ENCODE peak calls at places on chromosomes 5 and 9, in five cellular contexts. L is A549, S is HepG2, U is K562, H is GM12878. W is an unnamed sample.

GRCh38 chr5:122375801-122376200 is 63.8 kb downstream of the SNCAIP start:
- DNase-seq in U (no peak), L (no peak), S (no peak), H (no peak), W (no peak)

GRCh38 chr9:34524349-34524748 is 1.6 kb upstream of the ENHO start:
- DNase-seq in H (no peak), L (no peak), U (no peak), S (no peak), W (no peak)

GRCh38 chr5:143074414-143074996 is 304.3 kb downstream of the ARHGAP26 start:
- DNase-seq in H (no peak), U (no peak), L (no peak), S (no peak), W (no peak)

GRCh38 chr9:108776920-108777650 is 78.7 kb downstream of the ACTL7B start:
- DNase-seq in S (peak; percentile 81), U (peak; percentile 16), L (no peak), H (no peak), W (no peak)

GRCh38 chr5:112862085-112862484 is 998 bp downstream of the SRP19 start:
- DNase-seq in S (peak; percentile 20), U (no peak), H (no peak), L (no peak), W (no peak)

GRCh38 chr9:96423322-96423984 is 5.3 kb upstream of the ZNF367 start:
- DNase-seq in H (no peak), U (peak; percentile 64), L (no peak), S (no peak), W (no peak)

GRCh38 chr9:133248722-133249295 is 26.2 kb downstream of the ABO start:
- DNase-seq in U (no peak), L (no peak), S (no peak), H (no peak), W (no peak)

GRCh38 chr5:66757219-66757833 is 161.1 kb downstream of the MAST4 start:
- DNase-seq in H (no peak), L (peak; percentile 7), U (peak; percentile 39), S (peak; percentile 20), W (peak; percentile 11)

GRCh38 chr9:136604823-136605525 is 57.7 kb upstream of the EGFL7 start:
- DNase-seq in S (no peak), L (no peak), H (no peak), U (no peak), W (no peak)

GRCh38 chr5:171705830-171706229 is 79.8 kb upstream of the SMIM23 start:
- DNase-seq in S (no peak), H (no peak), L (no peak), U (no peak), W (no peak)

GRCh38 chr9:91786132-91786896 is 163.7 kb downstream of the ROR2 start:
- DNase-seq in U (peak; percentile 85), L (no peak), H (no peak), S (no peak), W (no peak)

GRCh38 chr5:17315710-17316221 is 98.3 kb downstream of the BASP1 start:
- DNase-seq in L (no peak), S (no peak), U (peak; percentile 3), H (no peak), W (no peak)

GRCh38 chr5:77356740-77357139 is 135.4 kb downstream of the WDR41 start:
- DNase-seq in L (no peak), S (no peak), H (peak; percentile 84), U (no peak), W (no peak)

GRCh38 chr9:135328485-135329417 is 150.8 kb upstream of the PPP1R26 start:
- DNase-seq in U (no peak), L (no peak), S (no peak), H (no peak), W (peak; percentile 5)

GRCh38 chr5:113102121-113102531 is 125.5 kb downstream of the DCP2 start:
- DNase-seq in H (no peak), L (no peak), U (no peak), S (no peak), W (no peak)

GRCh38 chr5:176948458-176948857 is 49.3 kb upstream of the HK3 start:
- DNase-seq in H (no peak), S (no peak), U (no peak), L (no peak), W (no peak)

GRCh38 chr5:108681079-108681921 is 66.4 kb upstream of the FER start:
- DNase-seq in S (peak; percentile 50), H (peak; percentile 67), U (peak; percentile 81), L (peak; percentile 43), W (no peak)

GRCh38 chr5:137696481-137696880 is 39.4 kb downstream of the KLHL3 start:
- DNase-seq in U (no peak), L (no peak), S (no peak), H (no peak), W (no peak)

GRCh38 chr5:136886623-136887022 is 521.3 kb upstream of the TRPC7 start:
- DNase-seq in L (no peak), S (no peak), U (no peak), H (no peak), W (no peak)

GRCh38 chr5:179623906-179624741 is 653 bp upstream of the HNRNPH1 start:
- DNase-seq in S (peak; percentile 45), L (no peak), H (no peak), U (peak; percentile 74), W (peak; percentile 29)

GRCh38 chr9:134995792-134996120 is 78.0 kb upstream of the FCN1 start:
- DNase-seq in L (no peak), U (no peak), S (no peak), H (no peak), W (no peak)

GRCh38 chr5:119389288-119390065 is 33.7 kb downstream of the TNFAIP8 start:
- DNase-seq in U (no peak), S (no peak), L (no peak), H (no peak), W (no peak)

GRCh38 chr9:9791621-9792020 is 821.2 kb downstream of the PTPRD start:
- DNase-seq in H (no peak), S (no peak), L (no peak), U (no peak), W (no peak)

GRCh38 chr5:135249658-135250057 is 149.4 kb downstream of the MACROH2A1 start:
- DNase-seq in S (no peak), L (no peak), U (peak; percentile 83), H (no peak), W (no peak)

GRCh38 chr9:133844876-133845658 is 106.9 kb upstream of the SARDH start:
- DNase-seq in U (no peak), H (no peak), S (no peak), L (no peak), W (no peak)

GRCh38 chr9:91841591-91841990 is 108.4 kb downstream of the ROR2 start:
- DNase-seq in S (no peak), L (no peak), U (no peak), H (no peak), W (no peak)

GRCh38 chr5:150489358-150490295 is 18.3 kb upstream of the NDST1 start:
- DNase-seq in S (no peak), L (no peak), U (no peak), H (peak; percentile 56), W (no peak)

GRCh38 chr9:33101104-33101951 is 24.9 kb upstream of the SMU1 start:
- DNase-seq in L (peak; percentile 40), U (no peak), S (no peak), H (no peak), W (no peak)

GRCh38 chr9:77014597-77015263 is 4.7 kb upstream of the FOXB2 start:
- DNase-seq in S (no peak), U (no peak), H (no peak), L (no peak), W (peak; percentile 53)

GRCh38 chr9:77010527-77010926 is 8.9 kb upstream of the FOXB2 start:
- DNase-seq in U (no peak), S (no peak), L (no peak), H (no peak), W (no peak)

GRCh38 chr9:77013932-77014596 is 5.4 kb upstream of the FOXB2 start:
- DNase-seq in L (no peak), H (no peak), S (no peak), U (no peak), W (no peak)

GRCh38 chr9:77013186-77013931 is 6.1 kb upstream of the FOXB2 start:
- DNase-seq in H (no peak), U (no peak), L (no peak), S (no peak), W (no peak)

GRCh38 chr9:77011973-77012817 is 7.3 kb upstream of the FOXB2 start:
- DNase-seq in S (peak; percentile 20), U (peak; percentile 65), L (no peak), H (no peak), W (peak; percentile 92)
- TF ChIP-seq ESRRA in S (no peak), U (no peak), L (no peak), H (no peak), W (no peak)

DNA sequence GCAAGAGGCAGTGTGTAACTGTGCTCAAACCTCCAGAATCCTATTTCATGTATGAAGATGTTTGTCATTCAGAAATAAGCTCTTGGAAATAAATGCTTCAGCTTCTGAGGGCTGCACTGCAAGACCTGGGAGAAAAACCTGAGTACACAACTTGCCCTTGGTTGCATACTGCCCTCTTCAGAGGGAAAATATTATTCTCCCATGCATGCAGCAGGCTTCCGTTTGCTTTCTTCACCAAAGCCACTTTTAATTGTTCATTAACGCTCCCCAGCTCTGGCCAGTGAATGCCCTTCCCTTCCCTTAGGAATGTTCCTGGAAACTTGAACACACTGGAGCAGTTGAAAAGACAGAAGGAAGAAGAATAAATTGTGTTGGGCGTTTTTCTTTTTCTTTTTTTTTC is 2.5 kb upstream of the WHRN start:
- DNase-seq in H (no peak), U (peak; percentile 52), L (no peak), S (peak; percentile 24), W (no peak)
- TF ChIP-seq ESRRA in H (no peak), U (no peak), L (no peak), S (no peak), W (no peak)

GRCh38 chr9:121372563-121373400 is 2.7 kb upstream of the STOM start:
- DNase-seq in U (peak; percentile 74), S (peak; percentile 94), L (no peak), H (no peak), W (no peak)

GRCh38 chr9:121373401-121373769 is 3.3 kb upstream of the STOM start:
- DNase-seq in S (no peak), L (no peak), H (no peak), U (no peak), W (no peak)

GRCh38 chr9:121380941-121381340 is 10.9 kb upstream of the STOM start:
- DNase-seq in H (no peak), S (peak; percentile 47), U (no peak), L (no peak), W (no peak)

GRCh38 chr9:121372239-121372562 is 2.2 kb upstream of the STOM start:
- DNase-seq in U (no peak), S (no peak), H (no peak), L (no peak), W (no peak)

DNA sequence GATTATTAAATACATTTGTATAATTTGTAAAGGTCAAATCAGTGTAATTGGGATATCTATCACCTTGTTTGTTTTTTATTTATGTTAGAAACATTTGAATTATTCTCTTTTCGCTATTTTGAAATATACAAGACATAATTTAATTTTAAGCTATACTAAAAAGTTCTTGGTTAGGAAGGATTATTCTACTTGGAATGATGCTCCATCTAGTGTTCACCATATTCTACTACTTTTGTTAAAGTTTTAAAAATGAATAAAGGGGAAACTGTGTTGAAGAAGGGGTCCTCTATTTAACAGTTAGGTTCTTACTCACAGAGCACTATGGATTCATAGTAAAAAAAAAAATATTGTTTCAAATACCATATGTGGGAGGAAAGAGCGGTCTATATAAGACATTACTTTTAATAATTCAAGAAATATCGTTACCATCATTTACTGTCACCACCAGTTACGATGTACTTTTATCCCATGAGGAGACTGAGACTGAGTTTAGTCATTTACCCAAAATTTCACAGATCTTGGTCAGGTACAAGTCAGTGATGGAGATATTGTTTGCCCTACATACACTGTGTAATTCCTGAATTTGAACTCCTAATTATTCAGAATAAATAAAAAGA is 6.3 kb upstream of the STOM start:
- DNase-seq in L (no peak), S (no peak), H (no peak), U (no peak), W (no peak)
- TF ChIP-seq ESRRA in L (no peak), S (no peak), H (no peak), U (no peak), W (no peak)

GRCh38 chr5:129972774-129973173 is 68.5 kb downstream of the CHSY3 start:
- DNase-seq in H (no peak), U (no peak), S (no peak), L (no peak), W (no peak)
- TF ChIP-seq ESRRA in H (no peak), U (no peak), S (no peak), L (no peak), W (no peak)

W was measured in WTC11.